ENCODE peak calls at places on chromosomes 6 and 20, in seven cellular contexts. One of them, this sample, is unnamed.

GRCh38 chr6:118667988-118668387 is 16.6 kb upstream of the CEP85L start:
- DNase-seq in lower leg skin: no peak
- DNase-seq in choroid plexus epithelial cell: peak; percentile 47
- DNase-seq in fibroblast of pulmonary artery: peak; percentile 26
- DNase-seq in ascending aorta: no peak
- DNase-seq in body of pancreas: no peak
- DNase-seq in RWPE2: no peak
- DNase-seq in this sample: no peak

GRCh38 chr6:157528931-157529653 is 148.1 kb downstream of the ZDHHC14 start:
- DNase-seq in lower leg skin: peak; percentile 84
- DNase-seq in choroid plexus epithelial cell: peak; percentile 66
- DNase-seq in fibroblast of pulmonary artery: peak; percentile 36
- DNase-seq in ascending aorta: no peak
- DNase-seq in body of pancreas: no peak
- DNase-seq in RWPE2: no peak
- DNase-seq in this sample: no peak

GRCh38 chr6:169556758-169557505 is 144.9 kb downstream of the WDR27 start:
- DNase-seq in lower leg skin: no peak
- DNase-seq in choroid plexus epithelial cell: no peak
- DNase-seq in fibroblast of pulmonary artery: no peak
- DNase-seq in ascending aorta: no peak
- DNase-seq in body of pancreas: no peak
- DNase-seq in RWPE2: no peak
- DNase-seq in this sample: no peak

GRCh38 chr6:28922004-28922840 is 1.6 kb downstream of the TRIM27 start:
- DNase-seq in lower leg skin: no peak
- DNase-seq in choroid plexus epithelial cell: peak; percentile 46
- DNase-seq in fibroblast of pulmonary artery: peak; percentile 49
- DNase-seq in ascending aorta: no peak
- DNase-seq in body of pancreas: peak; percentile 63
- DNase-seq in RWPE2: no peak
- DNase-seq in this sample: no peak

GRCh38 chr6:85459224-85459901 is 9.5 kb downstream of the NT5E start:
- DNase-seq in lower leg skin: no peak
- DNase-seq in choroid plexus epithelial cell: peak; percentile 70
- DNase-seq in fibroblast of pulmonary artery: peak; percentile 91
- DNase-seq in ascending aorta: no peak
- DNase-seq in body of pancreas: no peak
- DNase-seq in RWPE2: no peak
- DNase-seq in this sample: no peak

GRCh38 chr6:54248994-54249393 is 59.2 kb upstream of the TINAG start:
- DNase-seq in lower leg skin: no peak
- DNase-seq in choroid plexus epithelial cell: no peak
- DNase-seq in fibroblast of pulmonary artery: no peak
- DNase-seq in ascending aorta: no peak
- DNase-seq in body of pancreas: no peak
- DNase-seq in RWPE2: no peak
- DNase-seq in this sample: no peak

GRCh38 chr20:3843490-3843889 is 3.1 kb upstream of the MAVS start:
- DNase-seq in lower leg skin: no peak
- DNase-seq in choroid plexus epithelial cell: peak; percentile 76
- DNase-seq in fibroblast of pulmonary artery: peak; percentile 55
- DNase-seq in ascending aorta: no peak
- DNase-seq in body of pancreas: no peak
- DNase-seq in RWPE2: no peak
- DNase-seq in this sample: no peak

GRCh38 chr20:57677323-57677982 is 32.4 kb downstream of the PMEPA1 start:
- DNase-seq in lower leg skin: no peak
- DNase-seq in choroid plexus epithelial cell: no peak
- DNase-seq in fibroblast of pulmonary artery: no peak
- DNase-seq in ascending aorta: no peak
- DNase-seq in body of pancreas: no peak
- DNase-seq in RWPE2: no peak
- DNase-seq in this sample: no peak

GRCh38 chr20:34375977-34376430 is 12.9 kb downstream of the ITCH start:
- DNase-seq in lower leg skin: no peak
- DNase-seq in choroid plexus epithelial cell: no peak
- DNase-seq in fibroblast of pulmonary artery: no peak
- DNase-seq in ascending aorta: no peak
- DNase-seq in body of pancreas: no peak
- DNase-seq in RWPE2: peak; percentile 42
- DNase-seq in this sample: no peak

GRCh38 chr6:25637946-25638345 is 14.1 kb upstream of the SCGN start:
- DNase-seq in lower leg skin: no peak
- DNase-seq in choroid plexus epithelial cell: no peak
- DNase-seq in fibroblast of pulmonary artery: no peak
- DNase-seq in ascending aorta: no peak
- DNase-seq in body of pancreas: peak; percentile 65
- DNase-seq in RWPE2: no peak
- DNase-seq in this sample: no peak

GRCh38 chr20:55882922-55883321 is 122.4 kb downstream of the CBLN4 start:
- DNase-seq in lower leg skin: no peak
- DNase-seq in choroid plexus epithelial cell: no peak
- DNase-seq in fibroblast of pulmonary artery: no peak
- DNase-seq in ascending aorta: no peak
- DNase-seq in body of pancreas: no peak
- DNase-seq in RWPE2: no peak
- DNase-seq in this sample: no peak

GRCh38 chr6:24148154-24148570 is 22.1 kb downstream of the NRSN1 start:
- DNase-seq in lower leg skin: no peak
- DNase-seq in choroid plexus epithelial cell: no peak
- DNase-seq in fibroblast of pulmonary artery: no peak
- DNase-seq in ascending aorta: no peak
- DNase-seq in body of pancreas: no peak
- DNase-seq in RWPE2: no peak
- DNase-seq in this sample: no peak

GRCh38 chr20:45452772-45453171 is 16.8 kb upstream of the WFDC2 start:
- DNase-seq in lower leg skin: no peak
- DNase-seq in choroid plexus epithelial cell: no peak
- DNase-seq in fibroblast of pulmonary artery: no peak
- DNase-seq in ascending aorta: no peak
- DNase-seq in body of pancreas: no peak
- DNase-seq in RWPE2: no peak
- DNase-seq in this sample: no peak

GRCh38 chr20:45459606-45460005 is 9.9 kb upstream of the WFDC2 start:
- DNase-seq in lower leg skin: no peak
- DNase-seq in choroid plexus epithelial cell: peak; percentile 18
- DNase-seq in fibroblast of pulmonary artery: peak; percentile 7
- DNase-seq in ascending aorta: no peak
- DNase-seq in body of pancreas: no peak
- DNase-seq in RWPE2: no peak
- DNase-seq in this sample: no peak

GRCh38 chr20:45452238-45452637 is 17.3 kb upstream of the WFDC2 start:
- DNase-seq in lower leg skin: no peak
- DNase-seq in choroid plexus epithelial cell: no peak
- DNase-seq in fibroblast of pulmonary artery: no peak
- DNase-seq in ascending aorta: no peak
- DNase-seq in body of pancreas: no peak
- DNase-seq in RWPE2: no peak
- DNase-seq in this sample: no peak

GRCh38 chr20:45461225-45461624 is 8.3 kb upstream of the WFDC2 start:
- DNase-seq in lower leg skin: no peak
- DNase-seq in choroid plexus epithelial cell: no peak
- DNase-seq in fibroblast of pulmonary artery: no peak
- DNase-seq in ascending aorta: no peak
- DNase-seq in body of pancreas: no peak
- DNase-seq in RWPE2: no peak
- DNase-seq in this sample: no peak

GRCh38 chr20:45456632-45457031 is 12.9 kb upstream of the WFDC2 start:
- DNase-seq in lower leg skin: no peak
- DNase-seq in choroid plexus epithelial cell: peak; percentile 33
- DNase-seq in fibroblast of pulmonary artery: peak; percentile 10
- DNase-seq in ascending aorta: no peak
- DNase-seq in body of pancreas: peak; percentile 65
- DNase-seq in RWPE2: no peak
- DNase-seq in this sample: no peak
- TF ChIP-seq CTCF in lower leg skin: no peak
- TF ChIP-seq CTCF in choroid plexus epithelial cell: peak; percentile 38
- TF ChIP-seq CTCF in fibroblast of pulmonary artery: peak; percentile 23
- TF ChIP-seq CTCF in ascending aorta: no peak
- TF ChIP-seq CTCF in body of pancreas: no peak
- TF ChIP-seq CTCF in RWPE2: peak; percentile 49
- TF ChIP-seq CTCF in this sample: peak; percentile 41

GRCh38 chr6:137206562-137206961 is 12.6 kb downstream of the IFNGR1 start:
- DNase-seq in lower leg skin: no peak
- DNase-seq in choroid plexus epithelial cell: no peak
- DNase-seq in fibroblast of pulmonary artery: no peak
- DNase-seq in ascending aorta: no peak
- DNase-seq in body of pancreas: no peak
- DNase-seq in RWPE2: no peak
- DNase-seq in this sample: no peak

GRCh38 chr6:137200288-137200687 is 18.9 kb downstream of the IFNGR1 start:
- DNase-seq in lower leg skin: no peak
- DNase-seq in choroid plexus epithelial cell: no peak
- DNase-seq in fibroblast of pulmonary artery: no peak
- DNase-seq in ascending aorta: no peak
- DNase-seq in body of pancreas: no peak
- DNase-seq in RWPE2: no peak
- DNase-seq in this sample: no peak

GRCh38 chr6:137197684-137198645 is 21.2 kb downstream of the IFNGR1 start:
- DNase-seq in lower leg skin: no peak
- DNase-seq in choroid plexus epithelial cell: no peak
- DNase-seq in fibroblast of pulmonary artery: no peak
- DNase-seq in ascending aorta: no peak
- DNase-seq in body of pancreas: no peak
- DNase-seq in RWPE2: no peak
- DNase-seq in this sample: no peak

GRCh38 chr6:137203256-137203655 is 15.9 kb downstream of the IFNGR1 start:
- DNase-seq in lower leg skin: no peak
- DNase-seq in choroid plexus epithelial cell: no peak
- DNase-seq in fibroblast of pulmonary artery: no peak
- DNase-seq in ascending aorta: no peak
- DNase-seq in body of pancreas: no peak
- DNase-seq in RWPE2: no peak
- DNase-seq in this sample: no peak

DNA sequence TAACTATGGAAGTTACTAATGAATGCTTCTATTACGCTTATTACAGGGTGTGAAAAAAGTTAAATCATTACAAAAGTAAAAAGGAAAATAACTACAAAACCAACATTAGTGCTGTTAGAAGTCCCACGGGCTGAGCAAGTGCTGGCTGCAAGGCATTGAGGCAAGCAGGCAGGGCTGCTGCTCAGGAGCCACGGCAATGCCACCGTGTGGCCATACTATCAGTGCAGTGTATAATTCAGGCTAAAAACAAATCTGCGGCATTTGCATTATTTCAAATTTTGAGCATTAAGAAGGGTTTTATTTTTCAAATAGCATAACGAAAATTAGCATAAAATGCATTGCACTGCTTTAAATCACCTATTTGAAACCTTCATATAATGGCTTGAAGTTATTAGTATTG is 17.1 kb downstream of the IFNGR1 start:
- DNase-seq in lower leg skin: no peak
- DNase-seq in choroid plexus epithelial cell: no peak
- DNase-seq in fibroblast of pulmonary artery: no peak
- DNase-seq in ascending aorta: no peak
- DNase-seq in body of pancreas: no peak
- DNase-seq in RWPE2: no peak
- DNase-seq in this sample: no peak
- TF ChIP-seq CTCF in lower leg skin: no peak
- TF ChIP-seq CTCF in choroid plexus epithelial cell: peak; percentile 57
- TF ChIP-seq CTCF in fibroblast of pulmonary artery: peak; percentile 15
- TF ChIP-seq CTCF in ascending aorta: peak; percentile 5
- TF ChIP-seq CTCF in body of pancreas: no peak
- TF ChIP-seq CTCF in RWPE2: peak; percentile 35
- TF ChIP-seq CTCF in this sample: peak; percentile 12

GRCh38 chr20:6178537-6178936 is 55.7 kb upstream of the FERMT1 start:
- DNase-seq in lower leg skin: no peak
- DNase-seq in choroid plexus epithelial cell: peak; percentile 81
- DNase-seq in fibroblast of pulmonary artery: peak; percentile 69
- DNase-seq in ascending aorta: no peak
- DNase-seq in body of pancreas: no peak
- DNase-seq in RWPE2: no peak
- DNase-seq in this sample: no peak

GRCh38 chr20:6185268-6185667 is 62.4 kb upstream of the FERMT1 start:
- DNase-seq in lower leg skin: no peak
- DNase-seq in choroid plexus epithelial cell: peak; percentile 11
- DNase-seq in fibroblast of pulmonary artery: no peak
- DNase-seq in ascending aorta: no peak
- DNase-seq in body of pancreas: no peak
- DNase-seq in RWPE2: no peak
- DNase-seq in this sample: no peak

GRCh38 chr20:6180531-6180930 is 57.7 kb upstream of the FERMT1 start:
- DNase-seq in lower leg skin: no peak
- DNase-seq in choroid plexus epithelial cell: no peak
- DNase-seq in fibroblast of pulmonary artery: no peak
- DNase-seq in ascending aorta: no peak
- DNase-seq in body of pancreas: no peak
- DNase-seq in RWPE2: no peak
- DNase-seq in this sample: no peak

DNA sequence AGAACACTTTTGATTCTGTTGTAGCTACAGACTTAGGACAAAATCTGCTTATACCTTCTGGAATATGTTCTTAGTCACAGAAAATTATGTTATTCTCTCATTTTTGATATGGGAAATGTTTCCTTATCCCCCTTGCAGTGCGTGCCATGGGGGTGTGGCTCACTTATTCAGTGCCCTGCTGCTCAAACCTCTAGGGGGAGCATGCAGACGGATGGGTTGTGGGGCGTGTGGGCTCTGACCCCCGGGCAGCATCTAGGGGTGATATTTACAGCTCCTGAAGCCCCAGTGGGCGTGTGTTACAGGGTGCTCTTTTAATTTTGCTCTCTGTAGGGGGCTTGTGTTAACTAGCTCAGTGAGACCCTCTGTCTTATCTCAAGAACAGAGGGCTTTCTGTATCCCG is 61.3 kb upstream of the FERMT1 start:
- DNase-seq in lower leg skin: no peak
- DNase-seq in choroid plexus epithelial cell: no peak
- DNase-seq in fibroblast of pulmonary artery: no peak
- DNase-seq in ascending aorta: no peak
- DNase-seq in body of pancreas: no peak
- DNase-seq in RWPE2: no peak
- DNase-seq in this sample: no peak
- TF ChIP-seq CTCF in lower leg skin: no peak
- TF ChIP-seq CTCF in choroid plexus epithelial cell: peak; percentile 29
- TF ChIP-seq CTCF in fibroblast of pulmonary artery: peak; percentile 13
- TF ChIP-seq CTCF in ascending aorta: no peak
- TF ChIP-seq CTCF in body of pancreas: no peak
- TF ChIP-seq CTCF in RWPE2: no peak
- TF ChIP-seq CTCF in this sample: no peak

GRCh38 chr20:20736303-20736702 is 23.9 kb upstream of the RALGAPA2 start:
- DNase-seq in lower leg skin: no peak
- DNase-seq in choroid plexus epithelial cell: no peak
- DNase-seq in fibroblast of pulmonary artery: no peak
- DNase-seq in ascending aorta: no peak
- DNase-seq in body of pancreas: no peak
- DNase-seq in RWPE2: no peak
- DNase-seq in this sample: no peak

GRCh38 chr20:20732641-20733040 is 20.2 kb upstream of the RALGAPA2 start:
- DNase-seq in lower leg skin: peak; percentile 4
- DNase-seq in choroid plexus epithelial cell: peak; percentile 42
- DNase-seq in fibroblast of pulmonary artery: no peak
- DNase-seq in ascending aorta: no peak
- DNase-seq in body of pancreas: no peak
- DNase-seq in RWPE2: no peak
- DNase-seq in this sample: no peak

GRCh38 chr20:20731945-20732296 is 19.5 kb upstream of the RALGAPA2 start:
- DNase-seq in lower leg skin: peak; percentile 9
- DNase-seq in choroid plexus epithelial cell: peak; percentile 66
- DNase-seq in fibroblast of pulmonary artery: peak; percentile 61
- DNase-seq in ascending aorta: no peak
- DNase-seq in body of pancreas: no peak
- DNase-seq in RWPE2: no peak
- DNase-seq in this sample: no peak

GRCh38 chr20:20733943-20734342 is 21.5 kb upstream of the RALGAPA2 start:
- DNase-seq in lower leg skin: peak; percentile 12
- DNase-seq in choroid plexus epithelial cell: no peak
- DNase-seq in fibroblast of pulmonary artery: no peak
- DNase-seq in ascending aorta: no peak
- DNase-seq in body of pancreas: no peak
- DNase-seq in RWPE2: no peak
- DNase-seq in this sample: no peak

GRCh38 chr20:20734475-20734948 is 22.1 kb upstream of the RALGAPA2 start:
- DNase-seq in lower leg skin: peak; percentile 6
- DNase-seq in choroid plexus epithelial cell: no peak
- DNase-seq in fibroblast of pulmonary artery: no peak
- DNase-seq in ascending aorta: no peak
- DNase-seq in body of pancreas: no peak
- DNase-seq in RWPE2: no peak
- DNase-seq in this sample: no peak
- TF ChIP-seq CTCF in lower leg skin: no peak
- TF ChIP-seq CTCF in choroid plexus epithelial cell: no peak
- TF ChIP-seq CTCF in fibroblast of pulmonary artery: no peak
- TF ChIP-seq CTCF in ascending aorta: no peak
- TF ChIP-seq CTCF in body of pancreas: no peak
- TF ChIP-seq CTCF in RWPE2: no peak
- TF ChIP-seq CTCF in this sample: no peak